ENCODE peak calls at places on chromosomes 4 and X, in six cellular contexts. One of them, this sample, is unnamed. For H3K9me3, the result is how much of the 10 kb centered on the place peaks cover.

GRCh38 chrX:20363003-20363674 is 96.4 kb upstream of the RPS6KA3 start:
- DNase-seq in mammary epithelial cell: no peak
- DNase-seq in mucosa of descending colon: no peak
- DNase-seq in colonic mucosa: no peak
- DNase-seq in body of pancreas: no peak
- DNase-seq in ascending aorta: no peak
- DNase-seq in this sample: no peak

GRCh38 chrX:36978886-36979285 is 29.3 kb upstream of the FAM47C start:
- DNase-seq in mammary epithelial cell: peak
- DNase-seq in mucosa of descending colon: no peak
- DNase-seq in ascending aorta: no peak
- DNase-seq in colonic mucosa: no peak
- DNase-seq in body of pancreas: no peak
- DNase-seq in this sample: no peak

GRCh38 chrX:111376897-111377601 is 34.9 kb downstream of the DCX start:
- DNase-seq in colonic mucosa: no peak
- DNase-seq in mucosa of descending colon: no peak
- DNase-seq in mammary epithelial cell: no peak
- DNase-seq in body of pancreas: no peak
- DNase-seq in ascending aorta: no peak
- DNase-seq in this sample: no peak

GRCh38 chr4:120709986-120710385 is 212.5 kb downstream of the PRDM5 start:
- DNase-seq in mucosa of descending colon: no peak
- DNase-seq in body of pancreas: no peak
- DNase-seq in ascending aorta: no peak
- DNase-seq in colonic mucosa: no peak
- DNase-seq in mammary epithelial cell: peak
- DNase-seq in this sample: no peak

GRCh38 chr4:120927758-120928409 is 5.4 kb upstream of the PRDM5 start:
- DNase-seq in mammary epithelial cell: no peak
- DNase-seq in ascending aorta: no peak
- DNase-seq in body of pancreas: no peak
- DNase-seq in mucosa of descending colon: no peak
- DNase-seq in colonic mucosa: no peak
- DNase-seq in this sample: no peak

GRCh38 chr4:177271091-177271490 is 38.6 kb upstream of the NEIL3 start:
- DNase-seq in mammary epithelial cell: no peak
- DNase-seq in colonic mucosa: no peak
- DNase-seq in body of pancreas: no peak
- DNase-seq in ascending aorta: no peak
- DNase-seq in mucosa of descending colon: no peak
- DNase-seq in this sample: no peak

GRCh38 chrX:31397119-31397518 is 325.3 kb upstream of the FTHL17 start:
- DNase-seq in body of pancreas: no peak
- DNase-seq in mucosa of descending colon: no peak
- DNase-seq in mammary epithelial cell: peak
- DNase-seq in colonic mucosa: no peak
- DNase-seq in ascending aorta: no peak
- DNase-seq in this sample: no peak

GRCh38 chr4:71333960-71334951 is 4.6 kb upstream of the SLC4A4 start:
- DNase-seq in mucosa of descending colon: no peak
- DNase-seq in body of pancreas: peak
- DNase-seq in colonic mucosa: no peak
- DNase-seq in ascending aorta: no peak
- DNase-seq in mammary epithelial cell: peak
- DNase-seq in this sample: no peak

GRCh38 chr4:125313989-125314602 is 659 bp upstream of the FAT4 start:
- DNase-seq in colonic mucosa: no peak
- DNase-seq in mammary epithelial cell: no peak
- DNase-seq in mucosa of descending colon: no peak
- DNase-seq in body of pancreas: no peak
- DNase-seq in ascending aorta: no peak
- DNase-seq in this sample: no peak

GRCh38 chr4:12729384-12729783 is 754.8 kb downstream of the RAB28 start:
- DNase-seq in mucosa of descending colon: no peak
- DNase-seq in mammary epithelial cell: no peak
- DNase-seq in colonic mucosa: no peak
- DNase-seq in ascending aorta: no peak
- DNase-seq in body of pancreas: no peak
- DNase-seq in this sample: no peak

GRCh38 chrX:47313056-47313455 is 57.3 kb upstream of the ZNF157 start:
- DNase-seq in colonic mucosa: no peak
- DNase-seq in mammary epithelial cell: no peak
- DNase-seq in mucosa of descending colon: no peak
- DNase-seq in ascending aorta: no peak
- DNase-seq in body of pancreas: peak
- DNase-seq in this sample: no peak

GRCh38 chr4:53780736-53781400 is 189.6 kb upstream of the LNX1 start:
- DNase-seq in mammary epithelial cell: no peak
- DNase-seq in body of pancreas: no peak
- DNase-seq in colonic mucosa: no peak
- DNase-seq in ascending aorta: no peak
- DNase-seq in mucosa of descending colon: no peak
- DNase-seq in this sample: no peak

GRCh38 chrX:132737743-132738142 is 220.7 kb downstream of the HS6ST2 start:
- DNase-seq in mucosa of descending colon: no peak
- DNase-seq in colonic mucosa: no peak
- DNase-seq in body of pancreas: peak
- DNase-seq in ascending aorta: no peak
- DNase-seq in mammary epithelial cell: peak
- DNase-seq in this sample: no peak

GRCh38 chr4:24321151-24321550 is 263.2 kb downstream of the DHX15 start:
- DNase-seq in ascending aorta: no peak
- DNase-seq in colonic mucosa: no peak
- DNase-seq in body of pancreas: no peak
- DNase-seq in mucosa of descending colon: no peak
- DNase-seq in mammary epithelial cell: no peak
- DNase-seq in this sample: no peak

GRCh38 chrX:68196939-68197791 is 236.1 kb downstream of the OPHN1 start:
- DNase-seq in ascending aorta: no peak
- DNase-seq in mucosa of descending colon: no peak
- DNase-seq in colonic mucosa: peak
- DNase-seq in mammary epithelial cell: peak
- DNase-seq in body of pancreas: peak
- DNase-seq in this sample: no peak

GRCh38 chr4:121164291-121164690 is at the start of gene TNIP3:
- DNase-seq in mucosa of descending colon: no peak
- DNase-seq in colonic mucosa: peak
- DNase-seq in mammary epithelial cell: peak
- DNase-seq in ascending aorta: no peak
- DNase-seq in body of pancreas: no peak
- DNase-seq in this sample: no peak

GRCh38 chr4:123640271-123640670 is 243.7 kb downstream of the SPRY1 start:
- DNase-seq in body of pancreas: no peak
- DNase-seq in colonic mucosa: no peak
- DNase-seq in mucosa of descending colon: no peak
- DNase-seq in ascending aorta: no peak
- DNase-seq in mammary epithelial cell: peak
- DNase-seq in this sample: no peak

GRCh38 chrX:10077425-10078188 is 79.2 kb upstream of the CLCN4 start:
- DNase-seq in mammary epithelial cell: peak
- DNase-seq in body of pancreas: no peak
- DNase-seq in mucosa of descending colon: no peak
- DNase-seq in ascending aorta: no peak
- DNase-seq in colonic mucosa: no peak
- DNase-seq in this sample: no peak

GRCh38 chr4:48640699-48641098 is 139.4 kb downstream of the FRYL start:
- DNase-seq in colonic mucosa: no peak
- DNase-seq in ascending aorta: no peak
- DNase-seq in body of pancreas: no peak
- DNase-seq in mucosa of descending colon: no peak
- DNase-seq in mammary epithelial cell: no peak
- DNase-seq in this sample: no peak

GRCh38 chr4:91936301-91936700 is 367.5 kb upstream of the GRID2 start:
- DNase-seq in ascending aorta: no peak
- DNase-seq in body of pancreas: no peak
- DNase-seq in mammary epithelial cell: no peak
- DNase-seq in mucosa of descending colon: no peak
- DNase-seq in colonic mucosa: no peak
- DNase-seq in this sample: no peak

GRCh38 chrX:4622768-4623167 is 909.3 kb upstream of the PRKX start:
- DNase-seq in mucosa of descending colon: no peak
- DNase-seq in mammary epithelial cell: no peak
- DNase-seq in body of pancreas: no peak
- DNase-seq in colonic mucosa: no peak
- DNase-seq in ascending aorta: no peak
- DNase-seq in this sample: no peak

GRCh38 chr4:114226968-114227760 is 247.7 kb upstream of the ARSJ start:
- DNase-seq in mammary epithelial cell: no peak
- DNase-seq in mucosa of descending colon: no peak
- DNase-seq in ascending aorta: no peak
- DNase-seq in colonic mucosa: no peak
- DNase-seq in body of pancreas: no peak
- DNase-seq in this sample: no peak

GRCh38 chrX:21153503-21153902 is 220.7 kb upstream of the CNKSR2 start:
- DNase-seq in colonic mucosa: no peak
- DNase-seq in body of pancreas: no peak
- DNase-seq in mammary epithelial cell: no peak
- DNase-seq in ascending aorta: no peak
- DNase-seq in mucosa of descending colon: no peak
- DNase-seq in this sample: no peak

GRCh38 chr4:151331276-151332042 is 6.1 kb upstream of the SH3D19 start:
- DNase-seq in mucosa of descending colon: no peak
- DNase-seq in body of pancreas: no peak
- DNase-seq in mammary epithelial cell: peak
- DNase-seq in ascending aorta: no peak
- DNase-seq in colonic mucosa: no peak
- DNase-seq in this sample: no peak

GRCh38 chrX:42075032-42075431 is 151.7 kb upstream of the CASK start:
- DNase-seq in mammary epithelial cell: no peak
- DNase-seq in colonic mucosa: no peak
- DNase-seq in body of pancreas: no peak
- DNase-seq in mucosa of descending colon: no peak
- DNase-seq in ascending aorta: no peak
- DNase-seq in this sample: no peak

GRCh38 chr4:45078201-45078600 is 351.8 kb upstream of the GNPDA2 start:
- DNase-seq in body of pancreas: no peak
- DNase-seq in mucosa of descending colon: no peak
- DNase-seq in mammary epithelial cell: peak
- DNase-seq in ascending aorta: no peak
- DNase-seq in colonic mucosa: no peak
- DNase-seq in this sample: no peak

GRCh38 chrX:11180571-11180970 is 69.4 kb downstream of the HCCS start:
- DNase-seq in mammary epithelial cell: peak
- DNase-seq in ascending aorta: no peak
- DNase-seq in mucosa of descending colon: no peak
- DNase-seq in colonic mucosa: no peak
- DNase-seq in body of pancreas: no peak
- DNase-seq in this sample: no peak

GRCh38 chr4:56757270-56757746 is 64.2 kb downstream of the SPINK2 start:
- DNase-seq in colonic mucosa: no peak
- DNase-seq in mucosa of descending colon: peak
- DNase-seq in ascending aorta: no peak
- DNase-seq in body of pancreas: no peak
- DNase-seq in mammary epithelial cell: peak
- DNase-seq in this sample: peak

GRCh38 chrX:103845165-103845653 is 13.2 kb upstream of the RAB9B start:
- DNase-seq in body of pancreas: peak
- DNase-seq in mammary epithelial cell: peak
- DNase-seq in mucosa of descending colon: peak
- DNase-seq in colonic mucosa: peak
- DNase-seq in ascending aorta: no peak
- DNase-seq in this sample: no peak

GRCh38 chr4:176387571-176387970 is 67.8 kb downstream of the SPCS3 start:
- DNase-seq in ascending aorta: no peak
- DNase-seq in mucosa of descending colon: no peak
- DNase-seq in mammary epithelial cell: no peak
- DNase-seq in body of pancreas: no peak
- DNase-seq in colonic mucosa: no peak
- DNase-seq in this sample: no peak

GRCh38 chr4:78250500-78250899 is 193.4 kb downstream of the FRAS1 start:
- DNase-seq in mammary epithelial cell: no peak
- DNase-seq in colonic mucosa: no peak
- DNase-seq in mucosa of descending colon: no peak
- DNase-seq in body of pancreas: no peak
- DNase-seq in ascending aorta: no peak
- DNase-seq in this sample: no peak

GRCh38 chr4:78254893-78255292 is 197.8 kb downstream of the FRAS1 start:
- DNase-seq in mammary epithelial cell: no peak
- DNase-seq in mucosa of descending colon: no peak
- DNase-seq in colonic mucosa: no peak
- DNase-seq in ascending aorta: no peak
- DNase-seq in body of pancreas: no peak
- DNase-seq in this sample: no peak
- H3K9me3 ChIP-seq in mammary epithelial cell: under half
- H3K9me3 ChIP-seq in mucosa of descending colon: under half
- H3K9me3 ChIP-seq in colonic mucosa: under half
- H3K9me3 ChIP-seq in ascending aorta: under half
- H3K9me3 ChIP-seq in body of pancreas: under half
- H3K9me3 ChIP-seq in this sample: under half

DNA sequence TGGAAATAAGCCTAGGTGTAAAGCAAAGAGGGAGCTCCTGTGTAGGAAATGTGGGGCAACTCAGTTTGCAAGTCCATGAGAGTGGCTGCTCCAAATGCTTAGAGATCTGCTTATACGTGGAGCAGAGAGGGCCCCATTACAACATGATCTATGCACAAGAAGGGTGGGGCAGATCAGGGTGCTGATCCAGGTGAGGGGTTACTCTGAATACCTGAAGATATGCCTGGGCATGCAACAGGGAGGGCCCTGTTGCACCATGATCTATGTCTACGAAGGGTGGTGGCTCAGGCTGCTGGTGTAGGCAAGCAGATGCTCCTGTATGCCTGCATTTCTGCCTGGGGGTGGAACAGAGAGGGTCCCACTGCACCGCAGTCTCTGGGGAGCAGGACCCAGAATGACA is 1121.2 kb downstream of the RAPGEF2 start:
- DNase-seq in colonic mucosa: no peak
- DNase-seq in mammary epithelial cell: no peak
- DNase-seq in mucosa of descending colon: no peak
- DNase-seq in ascending aorta: no peak
- DNase-seq in body of pancreas: no peak
- DNase-seq in this sample: peak
- H3K9me3 ChIP-seq in colonic mucosa: under half
- H3K9me3 ChIP-seq in mammary epithelial cell: under half
- H3K9me3 ChIP-seq in mucosa of descending colon: under half
- H3K9me3 ChIP-seq in ascending aorta: under half
- H3K9me3 ChIP-seq in body of pancreas: under half
- H3K9me3 ChIP-seq in this sample: under half

DNA sequence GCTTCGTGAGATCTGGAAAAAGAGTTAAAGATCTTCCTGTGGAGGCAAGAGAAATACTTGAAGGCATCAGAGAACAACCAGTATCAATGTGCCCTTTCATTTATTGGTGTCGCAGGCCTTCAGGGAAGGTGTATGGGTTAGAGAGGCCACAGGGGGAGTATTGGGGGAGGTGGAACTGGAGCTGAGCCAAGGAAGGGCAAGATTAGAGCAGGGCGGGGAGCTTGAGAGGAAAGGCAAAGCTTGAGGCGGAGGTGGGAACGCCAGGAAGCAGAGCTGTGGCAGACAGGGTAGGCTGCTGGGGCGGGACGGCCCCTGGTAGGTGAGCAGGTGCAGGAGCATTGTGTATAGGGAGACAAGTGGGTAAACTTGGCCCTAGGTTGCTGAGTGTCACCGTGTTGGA is 329.9 kb downstream of the ARHGAP10 start:
- DNase-seq in ascending aorta: no peak
- DNase-seq in body of pancreas: no peak
- DNase-seq in colonic mucosa: peak
- DNase-seq in mammary epithelial cell: no peak
- DNase-seq in mucosa of descending colon: peak
- DNase-seq in this sample: no peak
- H3K9me3 ChIP-seq in ascending aorta: under half
- H3K9me3 ChIP-seq in body of pancreas: under half
- H3K9me3 ChIP-seq in colonic mucosa: under half
- H3K9me3 ChIP-seq in mammary epithelial cell: under half
- H3K9me3 ChIP-seq in mucosa of descending colon: under half
- H3K9me3 ChIP-seq in this sample: under half

GRCh38 chr4:153349206-153349805 is 4.8 kb downstream of the MND1 start:
- DNase-seq in mammary epithelial cell: no peak
- DNase-seq in mucosa of descending colon: no peak
- DNase-seq in colonic mucosa: no peak
- DNase-seq in ascending aorta: no peak
- DNase-seq in body of pancreas: no peak
- DNase-seq in this sample: no peak
- H3K9me3 ChIP-seq in mammary epithelial cell: under half
- H3K9me3 ChIP-seq in mucosa of descending colon: under half
- H3K9me3 ChIP-seq in colonic mucosa: under half
- H3K9me3 ChIP-seq in ascending aorta: under half
- H3K9me3 ChIP-seq in body of pancreas: under half
- H3K9me3 ChIP-seq in this sample: under half